ENCODE peak calls at places on chromosomes 4 and X, in nine cellular contexts. P is cardiac muscle cell, D is ovary, O is testis, W is mammary epithelial cell, A is H1, X is body of pancreas, E is HCT116, H is lower lobe of right lung. F is an unnamed sample.
A peak's percentile ranks its signal among the peaks of the same experiment; 100 is the strongest.

GRCh38 chrX:132815643-132816042 is 142.8 kb downstream of the HS6ST2 start:
- DNase-seq in P (no peak), D (no peak), O (no peak), W (no peak), A (no peak), X (no peak), E (no peak), H (no peak), F (no peak)

GRCh38 chr4:96448315-96448872 is 608.5 kb downstream of the PDHA2 start:
- DNase-seq in P (no peak), D (no peak), O (no peak), W (no peak), A (no peak), X (no peak), E (no peak), H (no peak), F (no peak)

GRCh38 chrX:16258936-16259335 is 91.7 kb downstream of the MAGEB17 start:
- DNase-seq in P (no peak), D (no peak), O (no peak), W (no peak), A (no peak), X (no peak), E (no peak), H (no peak), F (no peak)

GRCh38 chr4:154427149-154427548 is 64.5 kb downstream of the DCHS2 start:
- DNase-seq in P (no peak), D (no peak), O (no peak), W (no peak), A (no peak), X (no peak), E (no peak), H (no peak), F (no peak)

GRCh38 chr4:135201081-135201480 is 999.5 kb upstream of the PABPC4L start:
- DNase-seq in P (no peak), D (no peak), O (no peak), W (no peak), A (no peak), X (no peak), E (no peak), H (no peak), F (no peak)

GRCh38 chrX:134712272-134712671 is 54.0 kb upstream of the PLAC1 start:
- DNase-seq in P (no peak), D (no peak), O (no peak), W (no peak), A (no peak), X (no peak), E (no peak), H (no peak), F (no peak)

GRCh38 chrX:12065251-12065650 is 73.0 kb upstream of the FRMPD4 start:
- DNase-seq in P (peak; percentile 59), D (no peak), O (peak; percentile 16), W (peak; percentile 62), A (peak; percentile 3), X (no peak), E (no peak), H (no peak), F (no peak)

GRCh38 chr4:152805071-152805650 is 25.4 kb downstream of the ARFIP1 start:
- DNase-seq in P (no peak), D (no peak), O (no peak), W (no peak), A (no peak), X (no peak), E (no peak), H (no peak), F (no peak)

GRCh38 chr4:75154994-75155393 is 222.1 kb downstream of the PARM1 start:
- DNase-seq in P (no peak), D (no peak), O (no peak), W (no peak), A (no peak), X (no peak), E (no peak), H (no peak), F (no peak)

GRCh38 chrX:13598877-13599276 is 29.5 kb downstream of the EGFL6 start:
- DNase-seq in P (peak; percentile 6), D (no peak), O (no peak), W (peak; percentile 9), A (no peak), X (no peak), E (no peak), H (no peak), F (no peak)
- TF ChIP-seq CTCF in P (peak; percentile 25), D (no peak), O (no peak), W (peak; percentile 60), A (peak; percentile 37), X (no peak), E (peak; percentile 14), H (no peak), F (peak; percentile 29)

GRCh38 chr4:20626326-20626725 is 73.9 kb upstream of the PACRGL start:
- DNase-seq in P (no peak), D (no peak), O (no peak), W (no peak), A (no peak), X (no peak), E (no peak), H (no peak), F (no peak)
- H3K4me1 ChIP-seq in P (peaks cover 20% of the 10 kb centered on the region), D (peaks cover under 1% of the 10 kb centered on the region), O (peaks cover 8% of the 10 kb centered on the region), W (peaks cover 22% of the 10 kb centered on the region), A (peaks cover 3% of the 10 kb centered on the region), X (no peaks in the 10 kb centered on the region), E (no peaks in the 10 kb centered on the region), H (peaks cover 3% of the 10 kb centered on the region), F (peaks cover 55% of the 10 kb centered on the region)

DNA sequence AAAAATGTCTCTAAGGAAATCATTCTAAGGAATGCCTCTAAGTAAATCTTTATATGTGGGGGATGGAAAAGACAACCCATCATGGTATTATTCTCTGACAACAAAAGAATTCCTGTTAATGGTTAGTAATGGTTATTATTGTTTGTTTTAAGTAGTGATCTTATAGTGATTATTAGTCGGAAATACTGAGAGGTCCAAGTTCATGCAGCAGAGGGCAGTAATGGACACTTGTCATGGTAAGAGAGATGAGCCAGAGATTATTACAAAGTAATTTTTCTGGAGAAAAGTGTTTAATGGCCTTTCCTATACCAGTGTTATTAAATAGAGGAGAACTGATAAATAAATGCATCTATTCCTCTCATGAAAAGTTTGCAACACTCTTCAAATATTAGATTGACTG is 8.1 kb upstream of the DKK2 start:
- DNase-seq in P (no peak), D (no peak), O (peak; percentile 22), W (no peak), A (no peak), X (no peak), E (peak; percentile 12), H (no peak), F (no peak)
- TF ChIP-seq CTCF in P (peak; percentile 17), D (no peak), O (no peak), W (peak; percentile 32), A (peak; percentile 14), X (no peak), E (no peak), H (no peak), F (no peak)

DNA sequence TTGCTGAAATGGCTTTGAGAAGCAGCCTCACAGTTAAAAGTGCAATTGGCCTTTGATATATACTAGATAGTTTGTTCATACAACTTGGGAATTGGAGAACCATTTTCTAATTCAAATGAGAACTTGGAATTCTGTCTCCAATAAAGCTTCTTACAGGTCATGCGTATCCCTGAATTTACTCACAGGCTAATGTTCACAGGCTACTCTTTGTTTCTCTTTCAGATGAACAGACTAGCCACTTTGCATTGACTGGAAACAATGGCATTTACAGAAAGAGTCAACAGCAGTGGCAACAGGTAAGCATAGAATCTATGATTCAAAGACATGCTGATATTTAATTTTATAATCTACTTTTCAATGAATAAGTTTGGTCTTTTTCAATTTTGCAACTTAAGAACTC is 13.5 kb downstream of the AFF1 start:
- DNase-seq in P (no peak), D (no peak), O (no peak), W (no peak), A (no peak), X (no peak), E (no peak), H (no peak), F (no peak)
- H3K4me1 ChIP-seq in P (peaks cover 11% of the 10 kb centered on the region), D (peaks cover 2% of the 10 kb centered on the region), O (peaks cover 6% of the 10 kb centered on the region), W (no peaks in the 10 kb centered on the region), A (peaks cover 21% of the 10 kb centered on the region), X (peaks cover 26% of the 10 kb centered on the region), E (no peaks in the 10 kb centered on the region), H (peaks cover 26% of the 10 kb centered on the region), F (no peaks in the 10 kb centered on the region)